ENCODE peak calls at places on chromosomes 1 and 21, in four cellular contexts. X, Y, P and O are unnamed samples.

GRCh38 chr21:31151156-31151555 is 112.9 kb upstream of the KRTAP19-8 start:
- DNase-seq in X (no peak), Y (no peak), P (no peak), O (no peak)

GRCh38 chr1:227942021-227942715 is 5.6 kb downstream of the WNT9A start:
- DNase-seq in X (no peak), Y (no peak), P (peak), O (no peak)

GRCh38 chr1:202148391-202148790 is 3.9 kb upstream of the ARL8A start:
- DNase-seq in X (no peak), Y (no peak), P (no peak), O (no peak)

GRCh38 chr1:165834881-165835280 is 7.5 kb downstream of the UCK2 start:
- DNase-seq in X (no peak), Y (no peak), P (no peak), O (no peak)

GRCh38 chr1:156926175-156926574 is 5.7 kb downstream of the LRRC71 start:
- DNase-seq in X (no peak), Y (no peak), P (peak), O (no peak)

GRCh38 chr1:108199781-108200626 is at the start of gene SLC25A24:
- DNase-seq in X (peak), Y (peak), P (peak), O (peak)

GRCh38 chr1:89820423-89821321 is at the start of gene LRRC8D:
- DNase-seq in X (peak), Y (peak), P (peak), O (peak)

GRCh38 chr1:42910985-42911384 is 47.7 kb downstream of the SLC2A1 start:
- DNase-seq in X (no peak), Y (no peak), P (no peak), O (no peak)

GRCh38 chr1:26786437-26787380 is 1.0 kb upstream of the PIGV start:
- DNase-seq in X (peak), Y (peak), P (peak), O (no peak)

GRCh38 chr1:43052322-43052721 is 93.7 kb upstream of the SLC2A1 start:
- DNase-seq in X (no peak), Y (no peak), P (no peak), O (no peak)

GRCh38 chr1:200512191-200512590 is 102.4 kb upstream of the ZNF281 start:
- DNase-seq in X (no peak), Y (no peak), P (no peak), O (no peak)

GRCh38 chr1:167060141-167061072 is 29.8 kb downstream of the GPA33 start:
- DNase-seq in X (no peak), Y (no peak), P (no peak), O (no peak)

GRCh38 chr1:29050141-29050540 is 73.6 kb downstream of the TMEM200B start:
- DNase-seq in X (no peak), Y (no peak), P (no peak), O (no peak)

GRCh38 chr1:29052100-29052499 is 71.6 kb downstream of the TMEM200B start:
- DNase-seq in X (no peak), Y (no peak), P (no peak), O (no peak)

GRCh38 chr1:29044010-29044409 is 79.7 kb downstream of the TMEM200B start:
- DNase-seq in X (no peak), Y (no peak), P (no peak), O (no peak)

GRCh38 chr1:29043270-29043971 is 80.3 kb downstream of the TMEM200B start:
- DNase-seq in X (no peak), Y (no peak), P (no peak), O (no peak)

DNA sequence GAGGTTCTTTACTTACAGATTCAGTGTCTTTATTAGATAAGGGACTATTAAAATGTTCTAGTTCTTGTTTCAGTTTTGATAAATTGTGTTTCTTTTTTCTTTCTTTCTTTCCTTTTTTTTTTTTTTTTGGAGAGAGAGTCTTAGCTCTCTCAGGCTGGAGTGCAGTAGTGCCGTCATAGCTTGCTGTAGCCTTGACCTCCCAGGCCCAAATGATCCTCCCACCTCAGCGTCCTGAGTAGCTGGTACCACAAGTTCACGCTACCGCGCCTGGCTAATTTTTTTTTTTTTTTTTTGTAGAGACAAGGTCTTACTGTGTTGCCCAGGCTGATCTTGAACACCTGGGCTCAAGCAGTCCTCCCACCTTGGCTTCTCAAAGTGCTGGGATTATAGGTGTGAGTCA is 76.6 kb downstream of the TMEM200B start:
- DNase-seq in X (no peak), Y (no peak), P (peak), O (no peak)
- TF ChIP-seq HMGXB4 in X (no peak), Y (no peak), P (no peak), O (no peak)

GRCh38 chr21:42068592-42068991 is 2.5 kb upstream of the UMODL1 start:
- DNase-seq in X (no peak), Y (no peak), P (no peak), O (no peak)

GRCh38 chr21:42067531-42068255 is 3.4 kb upstream of the UMODL1 start:
- DNase-seq in X (no peak), Y (no peak), P (no peak), O (no peak)

GRCh38 chr21:42069327-42069726 is 1.8 kb upstream of the UMODL1 start:
- DNase-seq in X (no peak), Y (no peak), P (no peak), O (no peak)

GRCh38 chr21:42066521-42066920 is 4.6 kb upstream of the UMODL1 start:
- DNase-seq in X (no peak), Y (no peak), P (no peak), O (no peak)

GRCh38 chr21:42068256-42068545 is 2.9 kb upstream of the UMODL1 start:
- DNase-seq in X (no peak), Y (no peak), P (no peak), O (no peak)
- TF ChIP-seq HMGXB4 in X (no peak), Y (no peak), P (no peak), O (no peak)

GRCh38 chr1:186923434-186923833 is 94.7 kb downstream of the PLA2G4A start:
- DNase-seq in X (no peak), Y (no peak), P (no peak), O (no peak)
- TF ChIP-seq HMGXB4 in X (no peak), Y (no peak), P (no peak), O (no peak)

GRCh38 chr21:34907783-34908423 is 141.2 kb downstream of the RUNX1 start:
- DNase-seq in X (no peak), Y (no peak), P (peak), O (no peak)

GRCh38 chr21:34911360-34911759 is 137.7 kb downstream of the RUNX1 start:
- DNase-seq in X (no peak), Y (no peak), P (no peak), O (no peak)

GRCh38 chr21:34910396-34910795 is 138.7 kb downstream of the RUNX1 start:
- DNase-seq in X (peak), Y (no peak), P (no peak), O (no peak)

GRCh38 chr21:34908424-34909055 is 140.6 kb downstream of the RUNX1 start:
- DNase-seq in X (peak), Y (no peak), P (peak), O (peak)

GRCh38 chr21:34909492-34910292 is 139.4 kb downstream of the RUNX1 start:
- DNase-seq in X (no peak), Y (no peak), P (peak), O (no peak)
- TF ChIP-seq HMGXB4 in X (no peak), Y (no peak), P (no peak), O (no peak)

DNA sequence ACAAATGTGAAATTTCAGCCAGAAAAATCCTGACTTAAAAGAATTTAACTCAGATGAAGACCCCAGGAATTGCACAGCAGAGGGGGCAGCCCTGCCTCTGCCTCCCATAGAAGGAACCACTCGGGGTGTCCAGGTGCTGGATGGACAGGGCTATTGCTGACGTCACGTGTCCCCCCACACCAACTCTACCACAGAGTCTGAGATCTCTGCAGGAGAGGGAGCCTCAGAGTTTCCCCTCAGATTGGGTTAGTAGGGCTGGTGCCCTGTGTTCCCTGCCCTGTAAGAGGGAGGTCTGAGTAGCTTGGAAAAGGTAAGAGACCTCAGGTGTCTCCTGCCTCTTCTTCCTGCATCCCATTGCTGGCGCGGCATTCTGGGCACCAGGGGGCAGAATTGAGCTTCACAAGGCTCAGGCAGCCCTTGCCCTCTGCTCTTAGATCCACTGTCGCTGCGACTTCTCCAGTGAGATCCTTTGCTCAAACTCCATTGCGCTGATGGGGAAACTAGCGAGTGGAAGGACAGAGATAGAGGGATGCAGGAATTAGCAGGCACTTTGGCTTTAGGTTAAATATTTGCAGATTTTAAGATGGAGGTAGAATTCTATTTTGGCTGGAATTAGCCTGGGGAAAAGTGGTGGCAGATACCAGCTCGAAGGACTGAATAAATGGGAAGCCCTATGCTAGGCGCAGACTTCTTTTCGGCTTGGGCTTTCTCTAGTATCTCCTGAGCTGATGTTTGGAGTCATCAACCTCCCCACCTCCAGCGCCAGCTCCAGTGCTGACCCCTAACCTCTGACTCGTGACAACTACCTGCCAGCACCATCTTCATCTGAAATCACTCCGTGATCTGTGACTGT is 42.8 kb upstream of the DMBX1 start:
- DNase-seq in X (peak), Y (peak), P (peak), O (peak)
- TF ChIP-seq HMGXB4 in X (no peak), Y (peak), P (no peak), O (no peak)

GRCh38 chr1:5526385-5526750 is 465.9 kb downstream of the NPHP4 start:
- DNase-seq in X (no peak), Y (no peak), P (no peak), O (no peak)
- TF ChIP-seq HMGXB4 in X (no peak), Y (no peak), P (no peak), O (no peak)

GRCh38 chr1:10802948-10803715 is 6.7 kb upstream of the CASZ1 start:
- DNase-seq in X (no peak), Y (no peak), P (no peak), O (no peak)

GRCh38 chr1:10808441-10808840 is 12.0 kb upstream of the CASZ1 start:
- DNase-seq in X (no peak), Y (no peak), P (no peak), O (no peak)

GRCh38 chr1:10800778-10801177 is 4.3 kb upstream of the CASZ1 start:
- DNase-seq in X (no peak), Y (no peak), P (no peak), O (no peak)

GRCh38 chr1:10806966-10807365 is 10.5 kb upstream of the CASZ1 start:
- DNase-seq in X (no peak), Y (no peak), P (no peak), O (no peak)

DNA sequence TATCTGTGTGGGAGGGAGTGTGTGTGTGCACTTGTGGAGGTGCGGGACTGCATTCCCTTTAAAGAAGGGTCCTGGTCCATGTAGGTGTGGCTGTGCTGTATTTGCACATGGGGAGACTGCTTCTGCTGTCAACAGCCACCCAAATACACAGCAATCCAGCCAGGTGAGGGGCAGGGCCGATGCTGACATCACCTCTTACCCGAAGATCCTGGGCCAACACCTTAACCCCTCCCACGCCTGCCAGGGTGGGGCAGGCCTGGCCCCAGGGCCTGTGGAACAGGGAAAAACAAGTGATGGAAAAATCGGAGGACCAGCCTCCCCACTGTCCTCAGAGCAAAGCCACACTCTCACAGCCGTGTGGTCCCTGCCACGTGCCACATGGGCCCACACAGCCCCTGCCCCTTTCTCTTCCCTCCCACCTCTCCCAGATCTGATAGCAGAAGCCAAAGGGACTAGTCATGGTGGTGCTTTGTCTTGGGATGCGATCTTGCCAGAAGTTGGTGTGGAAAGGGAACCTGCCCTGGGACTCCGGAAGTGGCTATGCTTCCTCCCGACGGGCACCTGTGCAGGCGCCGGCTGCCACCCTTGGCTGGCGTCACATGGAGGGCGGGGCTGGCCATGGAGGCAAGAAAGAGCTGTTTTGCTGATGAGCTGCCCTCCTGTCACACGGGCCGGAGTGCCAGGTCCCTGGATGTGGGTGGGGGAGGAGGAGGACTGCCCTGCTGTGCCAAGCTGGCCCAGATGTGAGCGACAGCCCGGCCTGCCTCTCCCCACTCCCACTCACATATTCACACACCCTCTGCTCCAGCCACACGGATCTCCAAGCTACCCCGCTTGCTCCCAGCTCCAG is 7.8 kb upstream of the CASZ1 start:
- DNase-seq in X (no peak), Y (no peak), P (no peak), O (no peak)
- TF ChIP-seq HMGXB4 in X (no peak), Y (no peak), P (no peak), O (no peak)